ENCODE peak calls at places on chromosomes 3 and 15, in five cellular contexts. A is GM12878, R is HepG2, J is K562, X is H1. U is an unnamed sample.

GRCh38 chr3:123446210-123446609 is 2.7 kb downstream of the ADCY5 start:
- DNase-seq in R (no peak), J (no peak), A (no peak), X (no peak), U (no peak)

GRCh38 chr3:53765753-53766152 is 80.5 kb downstream of the CHDH start:
- DNase-seq in X (no peak), J (no peak), R (no peak), A (no peak), U (no peak)

GRCh38 chr3:54895613-54896012 is 32.2 kb downstream of the LRTM1 start:
- DNase-seq in X (no peak), A (no peak), R (no peak), J (no peak), U (no peak)

GRCh38 chr15:50463423-50464358 is 39.5 kb downstream of the USP8 start:
- DNase-seq in A (no peak), J (no peak), X (no peak), R (peak; percentile 12), U (no peak)

GRCh38 chr15:61861962-61862361 is 198.3 kb downstream of the VPS13C start:
- DNase-seq in R (no peak), X (no peak), J (no peak), A (no peak), U (no peak)

GRCh38 chr3:150495563-150496168 is 50.6 kb downstream of the SERP1 start:
- DNase-seq in J (peak; percentile 72), R (peak; percentile 32), X (no peak), A (no peak), U (peak; percentile 35)

GRCh38 chr3:113685956-113686721 is 10.3 kb downstream of the USF3 start:
- DNase-seq in R (peak; percentile 78), J (no peak), A (no peak), X (no peak), U (no peak)

GRCh38 chr3:194130807-194131589 is 5.0 kb upstream of the HES1 start:
- DNase-seq in J (no peak), R (peak; percentile 94), X (no peak), A (peak; percentile 95), U (no peak)

GRCh38 chr3:150335631-150336030 is 72.5 kb upstream of the TSC22D2 start:
- DNase-seq in R (no peak), A (no peak), J (no peak), X (no peak), U (no peak)

GRCh38 chr3:172140499-172141391 is 101.4 kb downstream of the FNDC3B start:
- DNase-seq in A (no peak), X (no peak), R (peak; percentile 98), J (peak; percentile 17), U (no peak)

GRCh38 chr15:96349933-96350292 is 19.4 kb downstream of the NR2F2 start:
- DNase-seq in A (no peak), J (no peak), X (no peak), R (no peak), U (no peak)

GRCh38 chr3:23740517-23741402 is 65.0 kb upstream of the UBE2E1 start:
- DNase-seq in J (peak; percentile 31), R (no peak), X (no peak), A (no peak), U (peak; percentile 96)

GRCh38 chr3:41997702-41998551 is 36.0 kb upstream of the ULK4 start:
- DNase-seq in J (peak; percentile 38), X (peak; percentile 75), R (no peak), A (no peak), U (no peak)

GRCh38 chr15:88894819-88895767 is at the start of gene HAPLN3:
- DNase-seq in A (no peak), J (peak; percentile 57), X (peak; percentile 83), R (no peak), U (no peak)

GRCh38 chr15:77266708-77267387 is 153.1 kb downstream of the PEAK1 start:
- DNase-seq in X (no peak), R (no peak), A (no peak), J (no peak), U (peak; percentile 23)

GRCh38 chr15:95840004-95840403 is 490.5 kb upstream of the NR2F2 start:
- DNase-seq in R (no peak), J (no peak), A (no peak), X (no peak), U (no peak)

GRCh38 chr15:67717776-67718175 is 107.5 kb upstream of the SKOR1 start:
- DNase-seq in J (no peak), R (no peak), X (no peak), A (no peak), U (no peak)

GRCh38 chr3:170487091-170487490 is 68.4 kb downstream of the CLDN11 start:
- DNase-seq in X (no peak), A (no peak), R (no peak), J (no peak), U (no peak)

GRCh38 chr3:2390926-2391532 is 292.4 kb downstream of the CNTN4 start:
- DNase-seq in J (no peak), R (no peak), A (no peak), X (no peak), U (no peak)

GRCh38 chr3:132730891-132731580 is 8.8 kb upstream of the NPHP3 start:
- DNase-seq in A (no peak), X (no peak), J (peak; percentile 49), R (peak; percentile 33), U (no peak)

DNA sequence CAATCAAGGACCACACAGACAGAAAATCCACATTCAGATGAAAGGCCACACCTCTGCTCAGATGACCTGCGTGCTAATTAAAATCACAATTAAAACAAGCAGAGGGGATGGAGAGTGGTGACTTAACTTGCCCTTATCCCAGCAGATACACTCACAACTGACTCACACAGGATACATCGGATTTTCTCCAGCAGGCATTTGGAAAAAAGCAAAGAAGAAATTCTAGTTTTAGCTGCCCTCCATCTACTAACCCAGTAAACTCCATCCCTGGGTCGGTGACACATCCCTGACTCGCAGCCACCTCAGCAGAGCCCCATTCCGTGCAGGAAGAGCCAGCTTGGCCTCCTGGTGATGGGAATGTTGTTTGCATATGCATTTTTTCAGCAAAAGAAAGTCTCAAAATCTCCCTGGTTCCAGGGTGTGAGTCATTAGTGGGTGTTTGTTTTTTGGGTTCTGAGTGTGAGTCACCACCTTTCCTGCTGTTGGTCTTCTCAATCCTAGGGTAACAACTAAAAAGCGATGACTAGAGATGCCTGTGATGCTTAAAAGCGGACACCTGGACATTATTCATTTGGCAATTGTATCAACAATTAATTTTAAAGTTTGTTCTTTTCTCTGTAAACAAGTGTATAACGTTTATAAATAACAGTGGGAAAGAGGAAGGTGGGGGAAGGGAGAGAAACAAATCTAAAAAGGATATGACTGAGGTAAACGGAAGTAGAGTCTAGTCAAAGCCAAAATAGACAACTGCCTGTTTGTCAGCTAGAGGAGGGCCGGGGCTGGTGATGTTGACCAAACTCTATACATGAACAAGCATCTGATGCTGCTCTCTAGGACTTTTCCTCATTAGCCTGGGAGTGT is 49.8 kb upstream of the SLC4A7 start:
- DNase-seq in J (peak; percentile 1), A (peak; percentile 48), X (peak; percentile 66), R (peak; percentile 88), U (peak; percentile 97)
- H3K27ac ChIP-seq in J (no peak overlapping the region), A (no peak overlapping the region), X (peak overlapping the region; percentile 89), R (peak overlapping the region; percentile 19), U (peak overlapping the region; percentile 97)

GRCh38 chr15:94119923-94120775 is 111.2 kb upstream of the MCTP2 start:
- DNase-seq in R (peak; percentile 71), X (peak; percentile 54), A (peak; percentile 49), J (peak; percentile 53), U (peak; percentile 82)

GRCh38 chr15:94125131-94125530 is 106.2 kb upstream of the MCTP2 start:
- DNase-seq in X (no peak), A (no peak), R (no peak), J (no peak), U (no peak)

DNA sequence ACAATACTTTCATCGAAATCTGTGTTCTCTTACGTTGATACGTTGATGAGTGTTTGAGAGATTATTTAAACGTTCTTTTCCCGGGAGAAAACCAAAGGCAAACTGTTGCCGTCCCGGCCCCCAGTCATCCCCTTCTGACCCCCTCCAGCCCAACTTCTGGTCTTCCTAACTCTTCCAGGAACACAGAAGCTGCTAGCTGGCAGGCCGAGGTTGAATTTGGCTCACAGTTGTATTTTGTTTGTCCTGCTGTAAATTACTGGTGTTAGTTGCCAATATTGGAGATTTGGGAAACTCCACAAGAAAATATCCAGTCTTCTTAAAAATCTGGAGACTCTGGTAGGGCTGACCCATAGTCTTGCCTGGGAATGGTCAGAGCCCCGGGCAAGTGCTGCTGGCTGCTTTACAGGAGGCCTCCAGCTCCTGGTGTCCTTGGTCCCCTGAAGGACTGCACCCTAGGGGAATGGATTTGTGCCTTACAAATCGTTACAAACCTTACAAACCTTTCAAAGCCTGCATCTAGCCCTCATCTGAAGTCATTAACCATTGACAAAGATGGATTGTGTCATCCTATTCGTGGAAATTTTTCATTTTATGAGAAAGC is 112.0 kb upstream of the MCTP2 start:
- DNase-seq in X (no peak), R (no peak), A (no peak), J (no peak), U (no peak)
- TF ChIP-seq ZNF274 in X (no peak), R (no peak), A (no peak), J (no peak), U (no peak)

GRCh38 chr3:37700849-37701248 is 160.8 kb upstream of the CTDSPL start:
- DNase-seq in A (no peak), R (no peak), J (no peak), X (no peak), U (no peak)
- TF ChIP-seq CTCF in A (no peak), R (peak; percentile 40), J (peak; percentile 44), X (no peak), U (no peak)

GRCh38 chr3:129424185-129424841 is 4.1 kb downstream of the EFCAB12 start:
- DNase-seq in A (peak; percentile 66), X (no peak), J (peak; percentile 66), R (peak; percentile 54), U (no peak)
- H3K27ac ChIP-seq in A (peak overlapping the region; percentile 66), X (no peak overlapping the region), J (peak overlapping the region; percentile 71), R (no peak overlapping the region), U (no peak overlapping the region)

GRCh38 chr15:93826798-93827197 is 404.6 kb upstream of the MCTP2 start:
- DNase-seq in J (no peak), R (no peak), X (no peak), A (no peak), U (no peak)

GRCh38 chr15:93825721-93826120 is 405.6 kb upstream of the MCTP2 start:
- DNase-seq in J (no peak), X (no peak), A (no peak), R (no peak), U (no peak)

GRCh38 chr15:93831641-93832040 is 399.7 kb upstream of the MCTP2 start:
- DNase-seq in X (no peak), R (no peak), A (no peak), J (no peak), U (no peak)

GRCh38 chr15:93830221-93830765 is 401.1 kb upstream of the MCTP2 start:
- DNase-seq in R (no peak), X (no peak), J (no peak), A (no peak), U (no peak)

GRCh38 chr15:93829115-93829849 is 402.1 kb upstream of the MCTP2 start:
- DNase-seq in J (no peak), R (no peak), A (no peak), X (no peak), U (no peak)
- TF ChIP-seq ZNF274 in J (no peak), R (no peak), A (no peak), X (no peak), U (no peak)

GRCh38 chr15:80182611-80183210 is 29.9 kb downstream of the FAH start:
- DNase-seq in A (no peak), J (no peak), R (no peak), X (no peak), U (no peak)
- TF ChIP-seq CTCF in A (no peak), J (no peak), R (no peak), X (no peak), U (no peak)

U was measured in HCT116.